ENCODE peak calls at places on chromosomes 2 and 18, in eight cellular contexts. S, F, L, H, M, W, O and R are unnamed samples.

GRCh38 chr18:59988098-59988706 is 88.4 kb downstream of the PMAIP1 start:
- DNase-seq in F (peak), W (peak), O (peak), S (peak), H (peak), M (peak), L (peak), R (peak)

GRCh38 chr2:27672723-27673486 is 9.2 kb downstream of the SLC4A1AP start:
- DNase-seq in L (no peak), W (no peak), O (no peak), F (no peak), H (no peak), S (no peak), M (no peak), R (no peak)

GRCh38 chr18:39701071-39701783 is 2135.6 kb upstream of the CELF4 start:
- DNase-seq in H (peak), M (peak), F (no peak), O (no peak), S (no peak), W (no peak), L (no peak), R (no peak)

GRCh38 chr2:30444283-30444682 is 2.8 kb upstream of the LCLAT1 start:
- DNase-seq in W (no peak), L (no peak), S (no peak), M (no peak), H (no peak), O (no peak), F (no peak), R (no peak)

GRCh38 chr2:70214958-70215357 is 24.1 kb upstream of the C2orf42 start:
- DNase-seq in L (peak), M (peak), F (no peak), H (no peak), O (peak), S (peak), W (no peak), R (no peak)

GRCh38 chr2:239806758-239807434 is 218.2 kb downstream of the NDUFA10 start:
- DNase-seq in H (no peak), F (no peak), L (no peak), O (no peak), W (no peak), S (no peak), M (no peak), R (no peak)

GRCh38 chr2:113012436-113013335 is 7.4 kb downstream of the IL36A start:
- DNase-seq in O (no peak), L (peak), H (peak), F (no peak), W (no peak), S (no peak), M (peak), R (no peak)

GRCh38 chr2:227163998-227164744 is at the start of the genes COL4A3 and COL4A4:
- DNase-seq in W (peak), F (peak), S (no peak), M (no peak), H (peak), L (peak), O (no peak), R (peak)

GRCh38 chr18:11500153-11501122 is 109.0 kb upstream of the SLC35G4 start:
- DNase-seq in H (peak), F (no peak), S (peak), M (peak), W (no peak), L (peak), O (peak), R (no peak)

GRCh38 chr2:53630001-53630606 is 137.5 kb upstream of the CHAC2 start:
- DNase-seq in W (no peak), O (no peak), F (no peak), H (no peak), L (no peak), M (peak), S (no peak), R (no peak)

GRCh38 chr2:204321910-204322765 is 223.1 kb upstream of the PARD3B start:
- DNase-seq in O (peak), F (no peak), L (peak), W (no peak), M (peak), S (no peak), H (peak), R (no peak)

GRCh38 chr2:151632993-151633592 is 101.2 kb downstream of the NEB start:
- DNase-seq in L (peak), H (peak), S (no peak), O (peak), F (no peak), W (no peak), M (no peak), R (peak)

DNA sequence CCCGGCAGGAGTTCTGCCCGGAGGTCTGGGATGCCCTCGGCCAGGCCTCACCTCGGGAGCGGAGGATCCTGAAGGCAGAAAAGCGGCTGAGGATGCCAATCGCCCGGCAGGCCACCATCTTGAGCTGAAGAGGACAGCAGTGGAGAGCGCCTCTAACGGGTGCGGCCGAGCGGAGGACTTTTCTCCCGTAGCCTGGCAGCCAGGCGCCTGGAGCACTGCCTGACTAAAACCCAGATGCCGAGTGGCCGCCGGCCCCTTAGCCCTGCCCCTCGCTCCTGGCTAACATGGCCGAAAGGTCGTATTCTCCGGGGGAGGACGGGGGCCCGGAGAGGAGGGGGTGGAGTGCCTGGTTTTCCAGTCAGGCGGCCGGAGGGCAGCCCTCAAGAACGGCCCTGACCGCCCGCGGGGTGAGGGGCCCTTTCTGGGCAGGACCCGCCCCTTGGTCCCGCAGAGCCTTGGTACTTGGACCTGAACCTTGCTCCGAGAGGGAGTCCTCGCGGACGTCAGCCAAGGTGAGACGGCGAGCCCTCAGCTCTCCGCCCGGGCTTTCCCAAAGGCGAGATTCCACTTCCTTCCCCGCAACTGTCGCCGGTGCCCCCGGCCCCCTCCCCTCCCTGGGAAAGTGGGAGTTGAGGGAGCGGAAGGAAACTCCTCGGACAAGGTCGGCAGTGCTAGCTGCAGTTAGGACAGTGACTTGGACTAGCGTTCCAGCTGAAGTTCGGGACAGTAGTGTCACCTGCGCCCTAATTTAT is at the start of the genes HADHA and HADHB:
- DNase-seq in F (peak), S (peak), O (peak), W (peak), M (peak), H (peak), L (peak), R (peak)
- TF ChIP-seq CTCF in F (no peak), S (peak), O (peak), W (no peak), M (peak), H (peak), L (peak), R (peak)

DNA sequence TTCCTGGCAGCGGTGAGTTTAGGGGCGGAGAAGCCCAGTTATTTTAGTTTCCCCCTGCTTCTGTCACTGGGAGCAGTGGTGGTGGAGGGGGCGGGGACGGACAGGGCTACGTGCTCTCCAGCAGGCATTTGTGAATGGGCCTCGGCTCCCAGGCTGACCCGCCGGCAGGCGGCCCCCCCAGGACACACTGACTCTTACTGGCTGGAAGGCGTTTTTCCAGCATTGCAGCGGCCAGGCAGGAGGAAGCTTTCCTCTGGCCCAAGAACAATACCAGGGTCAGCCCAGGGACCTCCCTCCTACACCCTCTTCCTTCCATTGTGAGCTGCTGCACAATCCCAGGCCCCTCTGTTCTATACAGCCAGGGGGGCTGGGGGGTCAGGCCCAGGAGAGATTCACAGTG is 142.0 kb downstream of the CTIF start:
- DNase-seq in M (no peak), O (peak), L (no peak), H (no peak), F (no peak), W (no peak), S (no peak), R (no peak)
- TF ChIP-seq CTCF in M (no peak), O (peak), L (no peak), H (no peak), F (no peak), W (no peak), S (no peak), R (no peak)

GRCh38 chr18:23640023-23640422 is 22.7 kb downstream of the ANKRD29 start:
- DNase-seq in W (no peak), S (no peak), F (no peak), M (no peak), O (no peak), H (no peak), L (no peak), R (no peak)
- TF ChIP-seq CTCF in W (no peak), S (no peak), F (no peak), M (no peak), O (peak), H (peak), L (peak), R (no peak)

GRCh38 chr2:191713837-191714236 is 35.9 kb downstream of the NABP1 start:
- DNase-seq in F (no peak), M (no peak), S (no peak), W (no peak), H (peak), O (no peak), L (no peak), R (no peak)
- TF ChIP-seq CTCF in F (no peak), M (peak), S (no peak), W (no peak), H (peak), O (no peak), L (no peak), R (peak)

GRCh38 chr2:215615067-215615828 is 179.4 kb upstream of the FN1 start:
- DNase-seq in F (no peak), L (no peak), W (no peak), H (no peak), O (no peak), S (no peak), M (no peak), R (no peak)

GRCh38 chr2:215611609-215612386 is 175.9 kb upstream of the FN1 start:
- DNase-seq in O (no peak), M (no peak), H (no peak), L (no peak), F (no peak), S (no peak), W (no peak), R (no peak)

GRCh38 chr2:215612770-215613169 is 176.9 kb upstream of the FN1 start:
- DNase-seq in L (peak), M (peak), O (peak), H (no peak), F (no peak), W (no peak), S (peak), R (no peak)

GRCh38 chr2:215614296-215614695 is 178.4 kb upstream of the FN1 start:
- DNase-seq in F (no peak), M (no peak), W (no peak), H (no peak), S (no peak), O (no peak), L (no peak), R (no peak)

GRCh38 chr2:215613265-215613664 is 177.4 kb upstream of the FN1 start:
- DNase-seq in O (no peak), F (no peak), W (no peak), M (peak), L (peak), S (peak), H (peak), R (no peak)
- TF ChIP-seq CTCF in O (no peak), F (no peak), W (no peak), M (no peak), L (no peak), S (peak), H (no peak), R (no peak)